ENCODE peak calls at places on chromosomes 12 and 14, in ten cellular contexts. Z is GM03348; J is T-helper 2 cell; W is pancreas; X is stimulated activated CD4-positive, alpha-beta T cell treated with anti-CD3 and anti-CD28 coated beads, TNF-alpha, amount 100 ng/mL, for 1 hour; H is cerebellum; V is Right ventricle myocardium superior; K is activated CD8-positive, alpha-beta memory T cell treated with anti-CD3 and anti-CD28 coated beads for 48 hours; C is AG09319; A is GM20000. F is an unnamed sample.

GRCh38 chr12:123614531-123614930 is 12.6 kb downstream of the DDX55 start:
- DNase-seq in Z (peak; percentile 61), J (no peak), W (no peak), X (no peak), H (no peak), V (no peak), K (no peak), C (peak; percentile 44), A (no peak), F (peak; percentile 74)

GRCh38 chr14:64566651-64567122 is 16.9 kb downstream of the PPP1R36 start:
- DNase-seq in Z (peak; percentile 58), J (no peak), W (no peak), X (no peak), H (no peak), V (no peak), K (no peak), C (no peak), A (no peak), F (peak; percentile 26)

GRCh38 chr12:39571351-39571750 is 48.3 kb downstream of the ABCD2 start:
- DNase-seq in Z (no peak), J (no peak), W (no peak), X (no peak), H (no peak), V (no peak), K (no peak), C (no peak), A (no peak), F (no peak)

GRCh38 chr12:44972746-44973421 is 78.0 kb downstream of the DBX2 start:
- DNase-seq in Z (peak; percentile 22), J (no peak), W (no peak), X (no peak), H (no peak), V (no peak), K (no peak), C (no peak), A (peak; percentile 19), F (no peak)

GRCh38 chr14:89921896-89922548 is 32.5 kb downstream of the EFCAB11 start:
- DNase-seq in Z (peak; percentile 65), J (no peak), W (no peak), X (no peak), H (no peak), V (no peak), K (no peak), C (no peak), A (no peak), F (peak; percentile 91)

GRCh38 chr14:26596722-26597030 is 1.2 kb downstream of the NOVA1 start:
- DNase-seq in Z (no peak), J (no peak), W (no peak), X (no peak), H (peak; percentile 18), V (peak; percentile 30), K (no peak), C (no peak), A (no peak), F (no peak)

GRCh38 chr14:67729072-67729561 is 27.4 kb downstream of the RDH12 start:
- DNase-seq in Z (no peak), J (no peak), W (peak; percentile 38), X (no peak), H (no peak), V (no peak), K (no peak), C (no peak), A (no peak), F (no peak)

GRCh38 chr12:79690156-79690605 is 583 bp downstream of the PAWR start:
- DNase-seq in Z (no peak), J (no peak), W (peak; percentile 54), X (no peak), H (peak; percentile 13), V (peak; percentile 50), K (peak; percentile 1), C (no peak), A (no peak), F (no peak)

GRCh38 chr14:91303924-91304229 is 59.4 kb upstream of the GPR68 start:
- DNase-seq in Z (no peak), J (no peak), W (no peak), X (no peak), H (no peak), V (no peak), K (no peak), C (no peak), A (no peak), F (no peak)

GRCh38 chr12:19288603-19289244 is 150.6 kb upstream of the AEBP2 start:
- DNase-seq in Z (peak; percentile 69), J (no peak), W (no peak), X (no peak), H (peak; percentile 33), V (no peak), K (no peak), C (no peak), A (peak; percentile 36), F (peak; percentile 29)

GRCh38 chr14:22502007-22502406 is 87.0 kb downstream of the DAD1 start:
- DNase-seq in Z (no peak), J (no peak), W (no peak), X (no peak), H (peak; percentile 9), V (peak; percentile 72), K (no peak), C (no peak), A (no peak), F (no peak)

GRCh38 chr12:24380122-24380521 is 430.7 kb upstream of the SOX5 start:
- DNase-seq in Z (no peak), J (no peak), W (no peak), X (no peak), H (no peak), V (no peak), K (no peak), C (no peak), A (no peak), F (no peak)

GRCh38 chr14:58151264-58151700 is 731 bp downstream of the ARMH4 start:
- DNase-seq in Z (peak; percentile 26), J (no peak), W (no peak), X (no peak), H (peak; percentile 30), V (no peak), K (no peak), C (no peak), A (peak; percentile 14), F (no peak)

GRCh38 chr14:68363841-68364711 is 428.8 kb downstream of the ZFP36L1 start:
- DNase-seq in Z (no peak), J (no peak), W (peak; percentile 55), X (no peak), H (peak; percentile 4), V (peak; percentile 72), K (no peak), C (no peak), A (no peak), F (no peak)

GRCh38 chr12:65728348-65728912 is 95.9 kb upstream of the HMGA2 start:
- DNase-seq in Z (no peak), J (no peak), W (no peak), X (no peak), H (no peak), V (no peak), K (no peak), C (no peak), A (no peak), F (no peak)

GRCh38 chr14:31300296-31300695 is 92.7 kb upstream of the HECTD1 start:
- DNase-seq in Z (no peak), J (no peak), W (no peak), X (no peak), H (no peak), V (no peak), K (no peak), C (no peak), A (no peak), F (no peak)

GRCh38 chr12:106739318-106739717 is 35.2 kb upstream of the RIC8B start:
- DNase-seq in Z (no peak), J (no peak), W (no peak), X (no peak), H (no peak), V (no peak), K (no peak), C (no peak), A (no peak), F (no peak)

GRCh38 chr12:81211306-81211705 is 133.4 kb downstream of the ACSS3 start:
- DNase-seq in Z (no peak), J (no peak), W (no peak), X (no peak), H (no peak), V (no peak), K (no peak), C (no peak), A (no peak), F (no peak)

GRCh38 chr12:42670719-42671118 is 81.2 kb upstream of the PRICKLE1 start:
- DNase-seq in Z (no peak), J (no peak), W (no peak), X (no peak), H (no peak), V (no peak), K (no peak), C (no peak), A (no peak), F (no peak)

GRCh38 chr12:57607958-57608663 is 3.1 kb upstream of the ARHGEF25 start:
- DNase-seq in Z (no peak), J (no peak), W (no peak), X (no peak), H (no peak), V (no peak), K (no peak), C (no peak), A (no peak), F (no peak)

GRCh38 chr12:79055926-79056674 is 191.5 kb downstream of the SYT1 start:
- DNase-seq in Z (peak; percentile 2), J (no peak), W (no peak), X (no peak), H (no peak), V (no peak), K (no peak), C (no peak), A (no peak), F (no peak)

GRCh38 chr12:92735131-92735721 is 32.4 kb downstream of the PLEKHG7 start:
- DNase-seq in Z (peak; percentile 60), J (no peak), W (no peak), X (no peak), H (peak; percentile 58), V (no peak), K (no peak), C (peak; percentile 88), A (no peak), F (peak; percentile 97)

GRCh38 chr12:52691765-52692150 is 11.6 kb upstream of the KRT1 start:
- DNase-seq in Z (no peak), J (no peak), W (no peak), X (no peak), H (no peak), V (no peak), K (no peak), C (no peak), A (no peak), F (no peak)

GRCh38 chr12:3275171-3276041 is 198.2 kb downstream of the TSPAN9 start:
- DNase-seq in Z (peak; percentile 93), J (peak; percentile 51), W (peak; percentile 44), X (peak; percentile 16), H (peak; percentile 84), V (peak; percentile 87), K (peak; percentile 52), C (peak; percentile 34), A (peak; percentile 87), F (peak; percentile 34)

GRCh38 chr12:69130064-69130463 is 109.3 kb upstream of the CPSF6 start:
- DNase-seq in Z (peak; percentile 29), J (no peak), W (no peak), X (no peak), H (no peak), V (no peak), K (no peak), C (no peak), A (no peak), F (no peak)

GRCh38 chr12:44143170-44143569 is 307.3 kb downstream of the TMEM117 start:
- DNase-seq in Z (no peak), J (no peak), W (no peak), X (no peak), H (peak; percentile 63), V (no peak), K (no peak), C (no peak), A (no peak), F (no peak)

GRCh38 chr12:121786441-121786825 is 7.1 kb downstream of the RHOF start:
- DNase-seq in Z (peak; percentile 69), J (no peak), W (peak; percentile 56), X (no peak), H (no peak), V (no peak), K (no peak), C (no peak), A (no peak), F (peak; percentile 76)

GRCh38 chr14:104435147-104436046 is 144.2 kb upstream of the C14orf180 start:
- DNase-seq in Z (peak; percentile 8), J (no peak), W (no peak), X (no peak), H (no peak), V (peak; percentile 32), K (no peak), C (no peak), A (no peak), F (no peak)